ENCODE peak calls at places on chromosome 7, in five cellular contexts. A is cardiac muscle cell, M is gastrocnemius medialis, V is HFF-Myc, C is MCF 10A. E is an unnamed sample.

GRCh38 chr7:133052357-133052756 is 29.5 kb downstream of the CHCHD3 start:
- DNase-seq in A (no peak), C (no peak), V (no peak), M (no peak), E (no peak)

GRCh38 chr7:39271386-39271785 is 293.7 kb downstream of the POU6F2 start:
- DNase-seq in A (peak; percentile 73), C (peak; percentile 45), M (peak; percentile 21), V (no peak), E (no peak)

GRCh38 chr7:155645652-155646051 is 1.2 kb downstream of the RBM33 start:
- DNase-seq in M (no peak), C (no peak), V (no peak), A (no peak), E (no peak)

GRCh38 chr7:158323741-158324396 is 263.8 kb downstream of the PTPRN2 start:
- DNase-seq in V (no peak), A (no peak), M (no peak), C (no peak), E (no peak)

GRCh38 chr7:18610331-18610948 is 114.9 kb downstream of the HDAC9 start:
- DNase-seq in V (peak; percentile 17), A (peak; percentile 59), M (no peak), C (peak; percentile 48), E (no peak)

GRCh38 chr7:99788554-99788953 is 4.6 kb upstream of the CYP3A4 start:
- DNase-seq in A (no peak), C (no peak), V (peak; percentile 9), M (no peak), E (no peak)

GRCh38 chr7:105473163-105473562 is 48.9 kb downstream of the PUS7 start:
- DNase-seq in V (peak; percentile 25), A (no peak), C (peak; percentile 78), M (peak; percentile 33), E (no peak)

GRCh38 chr7:18824157-18824556 is 293.3 kb downstream of the TWIST1 start:
- DNase-seq in M (no peak), C (no peak), V (no peak), A (no peak), E (no peak)

GRCh38 chr7:5594616-5595544 is 171.2 kb upstream of the TNRC18 start:
- DNase-seq in M (no peak), C (peak; percentile 54), A (peak; percentile 70), V (no peak), E (no peak)

GRCh38 chr7:46191776-46192175 is 270.7 kb upstream of the IGFBP3 start:
- DNase-seq in A (no peak), M (no peak), V (peak; percentile 43), C (no peak), E (no peak)

GRCh38 chr7:12802070-12802469 is 114.6 kb downstream of the ARL4A start:
- DNase-seq in C (peak; percentile 37), V (no peak), M (no peak), A (no peak), E (no peak)

GRCh38 chr7:3301831-3302618 is 973 bp downstream of the SDK1 start:
- DNase-seq in A (peak; percentile 72), V (no peak), M (no peak), C (no peak), E (peak; percentile 89)

GRCh38 chr7:83148776-83149175 is 13.9 kb downstream of the PCLO start:
- DNase-seq in V (no peak), A (no peak), C (peak; percentile 6), M (no peak), E (no peak)

GRCh38 chr7:45033931-45034290 is 33.9 kb downstream of the CCM2 start:
- DNase-seq in V (no peak), M (peak; percentile 48), C (peak; percentile 97), A (no peak), E (no peak)

GRCh38 chr7:32582036-32582435 is 86.7 kb downstream of the AVL9 start:
- DNase-seq in A (no peak), C (no peak), V (no peak), M (no peak), E (no peak)

GRCh38 chr7:140726304-140726703 is 29.8 kb downstream of the NDUFB2 start:
- DNase-seq in V (peak; percentile 11), M (no peak), A (no peak), C (peak; percentile 18), E (no peak)

GRCh38 chr7:93463764-93464163 is 110.8 kb downstream of the CALCR start:
- DNase-seq in A (no peak), C (no peak), V (no peak), M (no peak), E (no peak)

GRCh38 chr7:101927389-101928306 is 110.2 kb downstream of the CUX1 start:
- DNase-seq in V (no peak), C (no peak), A (no peak), M (peak; percentile 9), E (no peak)

GRCh38 chr7:50303082-50303893 is 1.2 kb upstream of the IKZF1 start:
- DNase-seq in V (no peak), C (no peak), M (no peak), A (no peak), E (no peak)

GRCh38 chr7:66467887-66468286 is 160.8 kb upstream of the KCTD7 start:
- DNase-seq in A (no peak), V (no peak), C (no peak), M (no peak), E (no peak)

GRCh38 chr7:107147464-107148214 is 21.2 kb upstream of the HBP1 start:
- DNase-seq in C (peak; percentile 62), M (peak; percentile 17), V (no peak), A (peak; percentile 26), E (no peak)

GRCh38 chr7:43439631-43440401 is 143.1 kb upstream of the STK17A start:
- DNase-seq in A (peak; percentile 62), V (peak; percentile 15), C (peak; percentile 64), M (no peak), E (no peak)

GRCh38 chr7:93365341-93365740 is 133.2 kb downstream of the VPS50 start:
- DNase-seq in V (no peak), A (no peak), C (no peak), M (no peak), E (no peak)

GRCh38 chr7:51647931-51648351 is 331.3 kb upstream of the COBL start:
- DNase-seq in C (peak; percentile 79), V (no peak), A (no peak), M (no peak), E (no peak)

GRCh38 chr7:50068850-50069551 is 24.0 kb downstream of the ZPBP start:
- DNase-seq in A (no peak), M (no peak), C (peak; percentile 61), V (no peak), E (no peak)

GRCh38 chr7:149558149-149558861 is 60.7 kb upstream of the ZNF746 start:
- DNase-seq in A (no peak), C (peak; percentile 67), M (no peak), V (peak; percentile 24), E (no peak)

GRCh38 chr7:104973909-104974415 is 40.0 kb upstream of the KMT2E start:
- DNase-seq in C (peak; percentile 58), M (no peak), A (no peak), V (peak; percentile 92), E (no peak)

GRCh38 chr7:5694221-5694754 is 87.2 kb downstream of the RNF216 start:
- DNase-seq in V (peak; percentile 58), M (peak; percentile 23), C (peak; percentile 36), A (no peak), E (no peak)

GRCh38 chr7:11474902-11475585 is 357.0 kb downstream of the THSD7A start:
- DNase-seq in C (no peak), M (no peak), A (no peak), V (no peak), E (no peak)

GRCh38 chr7:79176859-79177477 is 276.5 kb downstream of the MAGI2 start:
- DNase-seq in C (peak; percentile 49), A (peak; percentile 55), V (peak; percentile 61), M (no peak), E (no peak)

GRCh38 chr7:78412216-78412858 is 613.8 kb downstream of the PHTF2 start:
- DNase-seq in A (no peak), M (no peak), C (no peak), V (no peak), E (no peak)

GRCh38 chr7:15620491-15621185 is 58.8 kb upstream of the AGMO start:
- DNase-seq in V (no peak), A (no peak), C (no peak), M (no peak), E (no peak)

GRCh38 chr7:93894966-93895650 is 4.6 kb upstream of the TFPI2 start:
- DNase-seq in V (no peak), C (no peak), A (no peak), M (no peak), E (no peak)

GRCh38 chr7:46939089-46939488 is 642.8 kb downstream of the TNS3 start:
- DNase-seq in V (no peak), M (no peak), A (no peak), C (no peak), E (no peak)

GRCh38 chr7:86911703-86912102 is 147.8 kb downstream of the ELAPOR2 start:
- DNase-seq in V (no peak), C (peak; percentile 16), A (no peak), M (no peak), E (no peak)
- TF ChIP-seq CTCF in V (peak; percentile 13), C (peak; percentile 14), A (no peak), M (no peak), E (no peak)

GRCh38 chr7:73611017-73611555 is 13.2 kb downstream of the MLXIPL start:
- DNase-seq in A (no peak), C (no peak), V (no peak), M (peak; percentile 88), E (no peak)
- TF ChIP-seq CTCF in A (no peak), C (no peak), V (peak; percentile 4), M (no peak), E (no peak)

GRCh38 chr7:108452707-108453106 is 3.5 kb downstream of the NRCAM start:
- DNase-seq in C (peak; percentile 51), A (peak; percentile 19), V (no peak), M (no peak), E (no peak)
- TF ChIP-seq CTCF in C (peak; percentile 40), A (peak; percentile 69), V (peak; percentile 51), M (no peak), E (peak; percentile 40)

DNA sequence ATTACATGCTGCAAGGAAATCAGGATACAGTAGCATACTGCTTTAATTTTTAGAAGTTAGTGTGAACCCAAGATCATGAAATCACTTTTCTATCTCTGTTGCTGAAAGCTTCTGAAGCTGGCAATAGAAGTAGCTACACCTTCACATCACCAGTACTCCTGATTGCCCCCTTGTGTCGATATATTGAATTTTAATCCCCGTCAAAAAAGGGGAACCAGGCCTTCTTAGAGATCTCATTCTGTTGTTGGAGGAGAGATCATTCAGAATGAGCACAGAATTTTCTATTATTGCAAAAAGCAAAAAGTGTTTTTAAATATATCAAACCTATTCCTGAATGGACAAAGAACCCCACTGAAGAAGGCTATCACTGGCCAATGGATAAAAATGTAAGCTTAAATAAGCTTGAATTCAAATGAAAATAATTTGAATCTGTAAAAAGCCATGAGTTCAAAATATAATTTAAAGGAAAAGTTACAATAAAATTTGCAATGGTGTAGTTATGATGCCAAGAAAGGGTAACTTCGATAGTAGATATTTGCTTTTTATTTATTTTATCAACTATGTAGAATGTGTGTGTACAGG is 39.7 kb upstream of the TEX47 start:
- DNase-seq in V (no peak), A (peak; percentile 50), M (no peak), C (peak; percentile 51), E (no peak)
- TF ChIP-seq CTCF in V (peak; percentile 13), A (peak; percentile 32), M (no peak), C (peak; percentile 36), E (peak; percentile 28)

E was measured in esophagus muscularis mucosa.